ENCODE peak calls at places on chromosomes 16 and 17, in ten cellular contexts. K is prostate gland, Z is stomach, B is transverse colon, V is HCT116, I is sigmoid colon, C is esophagus muscularis mucosa, P is suprapubic skin, J is H1, Q is GM23338. Y is an unnamed sample.

GRCh38 chr16:88747588-88748301 is 37.3 kb downstream of the PIEZO1 start:
- DNase-seq in K (no peak), Z (peak; percentile 36), B (peak; percentile 68), V (peak; percentile 67), I (no peak), C (no peak), P (no peak), J (peak; percentile 46), Q (peak; percentile 83), Y (no peak)

GRCh38 chr17:3935825-3936355 is 19.6 kb upstream of the P2RX1 start:
- DNase-seq in K (no peak), Z (no peak), B (no peak), V (no peak), I (no peak), C (no peak), P (no peak), J (no peak), Q (no peak), Y (no peak)

GRCh38 chr16:24035127-24035842 is 199.5 kb downstream of the PRKCB start:
- DNase-seq in K (no peak), Z (no peak), B (peak; percentile 15), V (no peak), I (no peak), C (no peak), P (no peak), J (no peak), Q (no peak), Y (no peak)

GRCh38 chr16:85313541-85314208 is 201.4 kb upstream of the CIBAR2 start:
- DNase-seq in K (peak; percentile 39), Z (no peak), B (no peak), V (no peak), I (no peak), C (no peak), P (no peak), J (no peak), Q (no peak), Y (no peak)

GRCh38 chr16:49918257-49918656 is 62.3 kb upstream of the ZNF423 start:
- DNase-seq in K (no peak), Z (no peak), B (no peak), V (no peak), I (no peak), C (no peak), P (no peak), J (peak; percentile 15), Q (peak; percentile 51), Y (no peak)

GRCh38 chr16:81036751-81037350 is 1.2 kb downstream of the ATMIN start:
- DNase-seq in K (no peak), Z (no peak), B (no peak), V (no peak), I (no peak), C (no peak), P (no peak), J (no peak), Q (no peak), Y (no peak)

GRCh38 chr17:17019430-17019762 is 22.9 kb upstream of the MPRIP start:
- DNase-seq in K (no peak), Z (no peak), B (no peak), V (no peak), I (no peak), C (no peak), P (peak; percentile 46), J (no peak), Q (no peak), Y (no peak)

GRCh38 chr16:27676807-27677206 is 126.9 kb downstream of the KATNIP start:
- DNase-seq in K (no peak), Z (no peak), B (no peak), V (no peak), I (no peak), C (no peak), P (no peak), J (no peak), Q (no peak), Y (no peak)

GRCh38 chr16:15777533-15778203 is 79.2 kb downstream of the MYH11 start:
- DNase-seq in K (peak; percentile 10), Z (no peak), B (no peak), V (peak; percentile 60), I (peak; percentile 64), C (no peak), P (no peak), J (peak; percentile 41), Q (peak; percentile 82), Y (no peak)

GRCh38 chr16:86261379-86261778 is 248.9 kb upstream of the FOXF1 start:
- DNase-seq in K (no peak), Z (no peak), B (no peak), V (peak; percentile 81), I (no peak), C (no peak), P (no peak), J (no peak), Q (no peak), Y (no peak)

GRCh38 chr16:629289-630023 is 1.3 kb upstream of the WFIKKN1 start:
- DNase-seq in K (no peak), Z (no peak), B (no peak), V (no peak), I (no peak), C (no peak), P (peak; percentile 63), J (no peak), Q (no peak), Y (no peak)

GRCh38 chr17:1143573-1143972 is 36.2 kb downstream of the ABR start:
- DNase-seq in K (no peak), Z (no peak), B (no peak), V (no peak), I (no peak), C (no peak), P (no peak), J (no peak), Q (peak; percentile 65), Y (no peak)

GRCh38 chr17:49980703-49981197 is 11.8 kb downstream of the DLX4 start:
- DNase-seq in K (no peak), Z (no peak), B (no peak), V (no peak), I (no peak), C (no peak), P (no peak), J (peak; percentile 64), Q (peak; percentile 88), Y (no peak)

GRCh38 chr17:48113201-48113676 is 5.7 kb downstream of the SNX11 start:
- DNase-seq in K (no peak), Z (no peak), B (no peak), V (no peak), I (no peak), C (no peak), P (no peak), J (no peak), Q (no peak), Y (no peak)

GRCh38 chr16:2715519-2715918 is 4.5 kb downstream of the PRSS27 start:
- DNase-seq in K (peak; percentile 26), Z (peak; percentile 66), B (peak; percentile 60), V (no peak), I (no peak), C (no peak), P (no peak), J (no peak), Q (peak; percentile 63), Y (no peak)

GRCh38 chr17:72267601-72268000 is 146.8 kb downstream of the SOX9 start:
- DNase-seq in K (no peak), Z (no peak), B (no peak), V (no peak), I (no peak), C (no peak), P (no peak), J (no peak), Q (no peak), Y (no peak)

GRCh38 chr17:78979780-78980623 is at the start of gene LGALS3BP:
- DNase-seq in K (peak; percentile 53), Z (peak; percentile 77), B (peak; percentile 87), V (peak; percentile 70), I (peak; percentile 90), C (no peak), P (no peak), J (no peak), Q (peak; percentile 59), Y (peak; percentile 22)

GRCh38 chr17:43905985-43906852 is 1.1 kb downstream of the MPP2 start:
- DNase-seq in K (no peak), Z (peak; percentile 74), B (peak; percentile 62), V (no peak), I (peak; percentile 95), C (peak; percentile 94), P (peak; percentile 86), J (no peak), Q (peak; percentile 96), Y (no peak)

GRCh38 chr16:81703177-81704155 is 75.6 kb upstream of the PLCG2 start:
- DNase-seq in K (no peak), Z (no peak), B (no peak), V (peak; percentile 26), I (no peak), C (no peak), P (no peak), J (no peak), Q (peak; percentile 28), Y (no peak)

GRCh38 chr17:8924595-8924994 is 40.9 kb downstream of the PIK3R5 start:
- DNase-seq in K (no peak), Z (no peak), B (no peak), V (no peak), I (no peak), C (no peak), P (no peak), J (no peak), Q (no peak), Y (no peak)
- H3K4me3 ChIP-seq in K (no peak overlapping the region), Z (no peak overlapping the region), B (no peak overlapping the region), V (no peak overlapping the region), I (no peak overlapping the region), C (no peak overlapping the region), P (no peak overlapping the region), J (no peak overlapping the region), Q (no peak overlapping the region), Y (no peak overlapping the region)

DNA sequence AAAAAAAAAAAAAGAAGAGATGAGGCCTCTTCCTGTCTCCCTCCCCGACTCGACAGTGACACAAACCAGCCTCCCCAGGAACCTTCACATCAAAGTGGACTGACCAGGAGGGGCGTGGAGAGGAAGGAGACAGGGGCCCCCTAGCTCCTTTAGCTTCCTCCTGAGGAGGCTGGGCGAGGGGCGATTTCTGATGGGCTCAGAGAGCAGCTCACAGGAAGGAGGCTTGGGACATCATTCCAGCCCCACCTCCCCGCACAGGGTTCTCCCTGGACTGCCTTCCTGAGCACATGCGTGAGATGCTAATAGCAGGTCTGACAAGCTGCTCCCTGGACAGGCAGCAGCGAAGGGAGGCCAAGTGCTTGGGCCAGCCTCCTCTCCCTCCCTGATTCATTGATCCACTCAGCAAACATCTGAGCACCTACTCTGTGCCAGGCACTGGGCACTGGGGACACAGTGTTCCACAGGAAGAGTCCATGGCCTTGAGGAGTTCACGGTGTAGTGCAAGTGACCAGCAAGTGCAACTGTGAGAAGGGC is 14.4 kb upstream of the DOK4 start:
- DNase-seq in K (no peak), Z (no peak), B (no peak), V (no peak), I (peak; percentile 50), C (no peak), P (no peak), J (no peak), Q (no peak), Y (no peak)
- TF ChIP-seq POLR2AphosphoS5 in K (no peak), Z (no peak), B (no peak), V (no peak), I (no peak), C (no peak), P (no peak), J (no peak), Q (no peak), Y (no peak)

GRCh38 chr17:41019415-41019814 is 7.6 kb downstream of the KRTAP1-5 start:
- DNase-seq in K (no peak), Z (no peak), B (no peak), V (no peak), I (no peak), C (no peak), P (no peak), J (no peak), Q (no peak), Y (no peak)
- H3K4me3 ChIP-seq in K (no peak overlapping the region), Z (no peak overlapping the region), B (no peak overlapping the region), V (no peak overlapping the region), I (no peak overlapping the region), C (no peak overlapping the region), P (no peak overlapping the region), J (no peak overlapping the region), Q (no peak overlapping the region), Y (no peak overlapping the region)

GRCh38 chr16:75380870-75381269 is 52.4 kb downstream of the CFDP1 start:
- DNase-seq in K (no peak), Z (no peak), B (no peak), V (no peak), I (no peak), C (no peak), P (no peak), J (no peak), Q (no peak), Y (no peak)
- TF ChIP-seq POLR2AphosphoS5 in K (no peak), Z (no peak), B (no peak), V (no peak), I (no peak), C (no peak), P (no peak), J (no peak), Q (no peak), Y (no peak)